ENCODE peak calls at places on chromosome 6, in seven cellular contexts. Z is H9, G is trophoblast cell, F is mesendoderm, W is neuronal stem cell, V is IMR-90, K is H1. E is an unnamed sample.
A peak's percentile ranks its signal among the peaks of the same experiment; 100 is the strongest.

GRCh38 chr6:144216668-144217218 is 66.4 kb downstream of the STX11 start:
- DNase-seq in Z (no peak), G (no peak), F (no peak), W (no peak), V (no peak), K (no peak), E (no peak)

GRCh38 chr6:45479834-45480696 is 102.3 kb upstream of the SUPT3H start:
- DNase-seq in Z (no peak), G (no peak), F (no peak), W (no peak), V (peak; percentile 88), K (no peak), E (peak; percentile 96)

GRCh38 chr6:33974030-33974429 is 170.2 kb upstream of the MLN start:
- DNase-seq in Z (no peak), G (no peak), F (no peak), W (no peak), V (no peak), K (no peak), E (no peak)

GRCh38 chr6:46407785-46408530 is 83.3 kb downstream of the RCAN2 start:
- DNase-seq in Z (no peak), G (no peak), F (no peak), W (no peak), V (no peak), K (no peak), E (no peak)

GRCh38 chr6:137995371-137995770 is 111.8 kb downstream of the PERP start:
- DNase-seq in Z (no peak), G (peak; percentile 25), F (no peak), W (no peak), V (no peak), K (no peak), E (no peak)

GRCh38 chr6:137297887-137298286 is 78.7 kb upstream of the IFNGR1 start:
- DNase-seq in Z (peak; percentile 91), G (no peak), F (peak; percentile 95), W (no peak), V (peak; percentile 80), K (peak; percentile 82), E (no peak)

GRCh38 chr6:80003841-80004198 is 629 bp upstream of the TTK start:
- DNase-seq in Z (peak; percentile 33), G (no peak), F (no peak), W (no peak), V (no peak), K (no peak), E (no peak)

GRCh38 chr6:12327391-12327790 is 37.2 kb downstream of the EDN1 start:
- DNase-seq in Z (no peak), G (no peak), F (no peak), W (no peak), V (peak; percentile 45), K (no peak), E (no peak)

GRCh38 chr6:26251354-26252081 is 113.5 kb upstream of the BTN3A2 start:
- DNase-seq in Z (peak; percentile 88), G (peak; percentile 28), F (peak; percentile 98), W (peak; percentile 84), V (peak; percentile 95), K (no peak), E (peak; percentile 95)

GRCh38 chr6:24667378-24667803 is 514 bp downstream of the ACOT13 start:
- DNase-seq in Z (no peak), G (no peak), F (peak; percentile 22), W (no peak), V (peak; percentile 23), K (no peak), E (no peak)

GRCh38 chr6:26224940-26225847 is 138.0 kb downstream of the HFE start:
- DNase-seq in Z (peak; percentile 78), G (no peak), F (peak; percentile 99), W (peak; percentile 85), V (peak; percentile 97), K (no peak), E (peak; percentile 97)

GRCh38 chr6:44475779-44476434 is 88.4 kb downstream of the CDC5L start:
- DNase-seq in Z (peak; percentile 93), G (peak; percentile 74), F (peak; percentile 89), W (peak; percentile 74), V (peak; percentile 65), K (peak; percentile 73), E (peak; percentile 66)

GRCh38 chr6:22295145-22295544 is 1.7 kb downstream of the PRL start:
- DNase-seq in Z (no peak), G (no peak), F (no peak), W (no peak), V (no peak), K (no peak), E (no peak)

DNA sequence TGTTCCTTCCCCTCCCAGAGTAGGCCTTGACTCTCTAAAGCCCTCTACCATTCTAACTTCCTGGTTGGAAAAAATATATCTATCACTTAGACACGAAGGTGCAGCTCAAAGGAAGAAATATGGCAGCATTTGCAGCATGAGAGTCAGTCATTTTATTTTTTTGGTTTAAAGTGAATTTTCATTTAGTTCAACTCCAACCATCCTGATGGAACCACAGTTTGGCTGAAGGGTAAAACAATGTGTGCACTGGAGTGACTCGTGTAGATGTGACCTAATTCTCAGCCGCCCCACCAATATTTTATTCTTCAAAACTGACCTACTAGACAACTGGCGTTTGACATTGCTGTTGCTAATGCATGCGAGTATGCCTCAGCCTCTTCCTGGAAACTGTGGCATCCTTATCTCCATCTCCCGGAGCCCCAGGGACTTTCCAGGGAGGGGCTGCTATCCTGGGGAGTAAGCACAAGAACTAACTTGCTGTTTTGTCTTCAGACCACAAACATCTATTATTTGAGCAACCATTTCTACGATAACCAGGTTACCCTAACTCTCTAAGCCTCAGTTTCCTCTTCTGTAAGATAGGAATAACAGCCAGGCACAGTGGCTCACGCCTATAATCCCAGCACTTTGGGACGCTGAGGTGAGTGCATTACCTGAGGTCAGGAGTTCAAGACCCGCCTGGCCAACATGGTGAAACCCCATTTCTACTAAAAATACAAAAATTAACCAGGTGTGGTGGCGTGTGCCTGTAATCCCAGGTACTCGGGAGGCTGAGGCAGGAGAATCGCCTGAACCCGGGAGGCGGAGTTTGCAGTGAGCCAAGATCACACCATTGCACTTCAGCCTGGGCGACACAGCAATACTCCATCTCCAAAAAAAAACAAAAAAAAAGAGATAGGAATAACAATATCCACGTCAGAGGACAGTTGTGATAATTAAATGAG is 148.7 kb upstream of the JARID2 start:
- DNase-seq in Z (no peak), G (no peak), F (no peak), W (no peak), V (peak; percentile 36), K (no peak), E (no peak)
- H3K18ac ChIP-seq in Z (no peak overlapping the region), G (no peak overlapping the region), F (no peak overlapping the region), W (no peak overlapping the region), V (no peak overlapping the region), K (no peak overlapping the region), E (no peak overlapping the region)

GRCh38 chr6:40299666-40300065 is 287.5 kb downstream of the LRFN2 start:
- DNase-seq in Z (no peak), G (no peak), F (no peak), W (no peak), V (no peak), K (no peak), E (no peak)
- H2BK5ac ChIP-seq in Z (no peak overlapping the region), G (no peak overlapping the region), F (no peak overlapping the region), W (no peak overlapping the region), V (no peak overlapping the region), K (peak overlapping the region; percentile 78), E (no peak overlapping the region)

GRCh38 chr6:93889713-93890112 is 470.4 kb upstream of the EPHA7 start:
- DNase-seq in Z (no peak), G (no peak), F (no peak), W (no peak), V (no peak), K (no peak), E (no peak)
- H3K4ac ChIP-seq in Z (no peak overlapping the region), G (no peak overlapping the region), F (no peak overlapping the region), W (no peak overlapping the region), V (no peak overlapping the region), K (no peak overlapping the region), E (no peak overlapping the region)

GRCh38 chr6:6808343-6808742 is 219.8 kb downstream of the LY86 start:
- DNase-seq in Z (no peak), G (no peak), F (no peak), W (no peak), V (no peak), K (no peak), E (no peak)

GRCh38 chr6:6810727-6811126 is 222.2 kb downstream of the LY86 start:
- DNase-seq in Z (no peak), G (no peak), F (no peak), W (no peak), V (no peak), K (no peak), E (no peak)

GRCh38 chr6:6811151-6812002 is 222.9 kb downstream of the LY86 start:
- DNase-seq in Z (peak; percentile 79), G (no peak), F (peak; percentile 93), W (no peak), V (peak; percentile 67), K (peak; percentile 50), E (peak; percentile 91)

GRCh38 chr6:6806793-6807518 is 218.4 kb downstream of the LY86 start:
- DNase-seq in Z (no peak), G (peak; percentile 35), F (no peak), W (no peak), V (no peak), K (no peak), E (no peak)

DNA sequence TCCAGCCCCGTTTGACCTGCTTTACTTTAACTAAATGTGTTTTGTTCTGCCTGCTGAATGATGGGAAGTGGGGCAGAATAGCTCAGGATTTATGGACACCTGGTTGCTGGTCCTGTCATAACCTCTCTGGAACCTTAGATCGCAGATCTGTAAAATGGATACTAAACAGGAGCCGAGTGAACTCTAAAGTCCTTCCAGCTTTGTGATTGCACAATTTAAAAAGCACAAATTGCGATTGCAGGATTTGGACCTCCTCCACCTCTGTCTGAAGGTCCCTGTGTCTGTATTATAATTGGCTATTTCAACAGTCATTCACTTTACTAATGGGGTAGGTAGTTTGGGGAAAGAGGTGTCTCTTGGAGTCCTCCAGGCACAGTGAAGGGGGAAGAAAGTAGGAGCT is 220.4 kb downstream of the LY86 start:
- DNase-seq in Z (no peak), G (no peak), F (no peak), W (no peak), V (no peak), K (no peak), E (no peak)
- H3K18ac ChIP-seq in Z (no peak overlapping the region), G (no peak overlapping the region), F (no peak overlapping the region), W (no peak overlapping the region), V (no peak overlapping the region), K (no peak overlapping the region), E (no peak overlapping the region)

GRCh38 chr6:15582499-15582898 is 80.3 kb downstream of the DTNBP1 start:
- DNase-seq in Z (no peak), G (no peak), F (no peak), W (no peak), V (no peak), K (no peak), E (no peak)

GRCh38 chr6:15588966-15589634 is 73.7 kb downstream of the DTNBP1 start:
- DNase-seq in Z (no peak), G (no peak), F (peak; percentile 8), W (no peak), V (peak; percentile 92), K (no peak), E (peak; percentile 82)

GRCh38 chr6:15585936-15586335 is 76.9 kb downstream of the DTNBP1 start:
- DNase-seq in Z (no peak), G (no peak), F (no peak), W (no peak), V (no peak), K (no peak), E (no peak)

DNA sequence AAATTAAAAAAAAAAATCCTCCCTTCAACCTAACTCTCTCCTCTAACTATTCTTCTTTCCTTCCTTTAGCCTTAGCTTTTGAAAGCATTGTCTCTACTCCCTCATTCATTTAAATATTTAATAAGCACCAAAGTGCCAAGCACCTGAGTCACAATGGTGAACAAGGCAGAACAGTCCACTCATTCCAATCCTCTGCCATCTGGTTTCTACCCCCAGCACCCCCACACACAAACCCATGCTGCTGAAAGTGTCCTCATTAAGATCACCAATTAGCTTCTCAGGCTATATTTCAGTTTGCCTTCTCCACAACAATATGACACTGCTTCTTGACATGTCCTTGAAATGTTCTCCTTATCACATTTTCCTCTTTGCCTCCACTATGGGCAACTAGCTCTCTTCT is 76.3 kb downstream of the DTNBP1 start:
- DNase-seq in Z (no peak), G (no peak), F (no peak), W (no peak), V (no peak), K (no peak), E (no peak)
- H2BK5ac ChIP-seq in Z (no peak overlapping the region), G (no peak overlapping the region), F (no peak overlapping the region), W (no peak overlapping the region), V (no peak overlapping the region), K (no peak overlapping the region), E (no peak overlapping the region)

E was measured in mesenchymal stem cell.